ENCODE peak calls at places on chromosomes 11 and 22, in nine cellular contexts. V is Kasumi-1; Y is mucosa of gallbladder; J is MCF 10A; Q is stimulated activated CD4-positive, alpha-beta T cell treated with anti-CD3 and anti-CD28 coated beads, Interleukin-1b, Interleukin-23, amount 100 ng/mL, for 4 hours; F is memory B cell; G is NCI-H748 treated with DMSO at 0.1 percent for 48 hours; H is AG10803; E is gastrocnemius medialis. T is an unnamed sample.

GRCh38 chr11:44319552-44320288 is 9.8 kb upstream of the ALX4 start:
- DNase-seq in E (no peak), V (no peak), G (no peak), H (no peak), Y (no peak), J (no peak), F (no peak), Q (no peak), T (no peak)

GRCh38 chr11:94678901-94679300 is 89.3 kb upstream of the AMOTL1 start:
- DNase-seq in Q (no peak), V (no peak), H (no peak), G (no peak), F (no peak), E (no peak), J (no peak), Y (no peak), T (no peak)

GRCh38 chr11:1281326-1281973 is 28.0 kb downstream of the TOLLIP start:
- DNase-seq in V (no peak), G (no peak), Y (no peak), J (no peak), H (peak), Q (no peak), F (no peak), E (no peak), T (no peak)

GRCh38 chr11:110513521-110514450 is 84.0 kb downstream of the FDX1 start:
- DNase-seq in Q (no peak), F (no peak), V (no peak), E (no peak), Y (no peak), H (peak), J (no peak), G (no peak), T (no peak)

GRCh38 chr11:103892603-103893002 is 143.8 kb upstream of the DDI1 start:
- DNase-seq in H (peak), Q (no peak), J (peak), E (no peak), G (no peak), Y (no peak), F (no peak), V (no peak), T (no peak)

GRCh38 chr11:13193613-13194012 is 84.0 kb upstream of the BMAL1 start:
- DNase-seq in J (no peak), Y (no peak), V (no peak), E (no peak), F (no peak), H (no peak), G (no peak), Q (no peak), T (no peak)

GRCh38 chr11:35083181-35084061 is 55.5 kb upstream of the CD44 start:
- DNase-seq in V (peak), J (peak), E (no peak), Q (peak), F (peak), H (peak), G (no peak), Y (peak), T (peak)

GRCh38 chr22:39089928-39090327 is 7.1 kb upstream of the APOBEC3H start:
- DNase-seq in V (no peak), J (peak), H (no peak), Y (no peak), Q (no peak), F (no peak), E (no peak), G (no peak), T (no peak)

GRCh38 chr22:24146190-24146616 is 35.1 kb upstream of the SUSD2 start:
- DNase-seq in E (peak), G (no peak), V (peak), F (no peak), Y (peak), H (peak), Q (no peak), J (peak), T (peak)

GRCh38 chr11:16790484-16791240 is 52.2 kb downstream of the C11orf58 start:
- DNase-seq in Q (no peak), V (peak), E (no peak), Y (no peak), J (no peak), F (no peak), G (no peak), H (no peak), T (peak)

GRCh38 chr22:25722223-25723015 is 19.6 kb upstream of the MYO18B start:
- DNase-seq in J (no peak), V (no peak), G (no peak), E (no peak), Y (no peak), F (no peak), H (peak), Q (no peak), T (no peak)

GRCh38 chr11:2583605-2583958 is 116.2 kb downstream of the KCNQ1OT1 start:
- DNase-seq in J (no peak), V (no peak), F (no peak), E (peak), G (no peak), H (no peak), Y (no peak), Q (no peak), T (peak)

GRCh38 chr11:3880724-3881123 is 25.3 kb downstream of the STIM1 start:
- DNase-seq in H (peak), G (no peak), V (no peak), E (no peak), Y (no peak), F (no peak), J (no peak), Q (no peak), T (no peak)

GRCh38 chr11:114180301-114181055 is 115.7 kb upstream of the NNMT start:
- DNase-seq in H (no peak), V (no peak), F (no peak), J (peak), Y (peak), E (no peak), G (peak), Q (no peak), T (peak)

GRCh38 chr11:33709471-33709870 is 8.8 kb upstream of the C11orf91 start:
- DNase-seq in E (peak), Y (no peak), V (no peak), G (no peak), Q (no peak), J (no peak), H (no peak), F (no peak), T (no peak)

GRCh38 chr11:76773921-76774361 is 9.2 kb upstream of the TSKU start:
- DNase-seq in F (no peak), V (no peak), Y (no peak), E (peak), G (no peak), J (peak), H (no peak), Q (no peak), T (peak)

GRCh38 chr11:56331861-56332491 is 13.9 kb upstream of the OR8K1 start:
- DNase-seq in F (no peak), H (no peak), G (no peak), Q (no peak), E (no peak), Y (no peak), V (no peak), J (no peak), T (no peak)

GRCh38 chr11:22976146-22976545 is 115.9 kb upstream of the CCDC179 start:
- DNase-seq in F (no peak), G (no peak), E (no peak), H (peak), J (peak), Q (no peak), Y (peak), V (peak), T (no peak)

GRCh38 chr11:110759972-110760381 is 47.7 kb upstream of the ARHGAP20 start:
- DNase-seq in G (no peak), Q (no peak), Y (peak), V (no peak), J (peak), H (no peak), F (no peak), E (no peak), T (peak)

GRCh38 chr11:32231909-32232493 is 141.1 kb downstream of the RCN1 start:
- DNase-seq in H (peak), E (no peak), V (peak), G (peak), F (no peak), Y (no peak), Q (no peak), J (peak), T (no peak)

GRCh38 chr11:25272214-25272613 is 775.4 kb downstream of the LUZP2 start:
- DNase-seq in J (no peak), F (no peak), V (no peak), E (no peak), Y (no peak), Q (no peak), H (no peak), G (no peak), T (no peak)

GRCh38 chr11:66326261-66327111 is 9.6 kb upstream of the CD248 start:
- DNase-seq in Y (no peak), E (no peak), F (no peak), H (peak), J (peak), V (no peak), Q (no peak), G (no peak), T (no peak)

GRCh38 chr11:12075822-12076821 is 34.3 kb upstream of the MICAL2 start:
- DNase-seq in J (peak), Y (peak), H (peak), V (no peak), F (no peak), Q (no peak), G (peak), E (peak), T (peak)

GRCh38 chr11:111303476-111303875 is 5.1 kb downstream of the POU2AF3 start:
- DNase-seq in V (no peak), E (no peak), F (no peak), G (no peak), Q (no peak), J (no peak), Y (peak), H (no peak), T (no peak)

GRCh38 chr11:46380340-46381045 is 976 bp upstream of the MDK start:
- DNase-seq in J (peak), F (no peak), V (peak), G (no peak), E (no peak), Y (peak), Q (peak), H (peak), T (peak)

GRCh38 chr22:41799486-41800347 is 762 bp upstream of the CCDC134 start:
- DNase-seq in F (no peak), E (peak), J (no peak), V (no peak), Y (peak), G (no peak), H (peak), Q (no peak), T (peak)

GRCh38 chr11:1823376-1824220 is 11.2 kb upstream of the SYT8 start:
- DNase-seq in E (no peak), F (no peak), G (no peak), Q (no peak), V (no peak), Y (no peak), J (no peak), H (no peak), T (no peak)

GRCh38 chr11:131470526-131470925 is 100.1 kb downstream of the NTM start:
- DNase-seq in J (no peak), Y (no peak), H (no peak), E (no peak), F (no peak), G (no peak), V (no peak), Q (no peak), T (no peak)

GRCh38 chr11:119518746-119519382 is 95.9 kb upstream of the THY1 start:
- DNase-seq in J (peak), G (no peak), E (no peak), H (peak), V (peak), Y (no peak), F (no peak), Q (no peak), T (peak)

GRCh38 chr11:13668957-13669521 is 571 bp downstream of the FAR1 start:
- DNase-seq in Q (peak), H (peak), Y (no peak), F (peak), G (peak), E (no peak), J (peak), V (peak), T (peak)

GRCh38 chr22:44049369-44050231 is 25.5 kb downstream of the PARVB start:
- DNase-seq in V (no peak), F (no peak), G (no peak), Y (no peak), Q (no peak), J (no peak), H (no peak), E (peak), T (no peak)

GRCh38 chr22:30856699-30857098 is 111.9 kb downstream of the MORC2 start:
- DNase-seq in F (no peak), E (no peak), Q (no peak), J (no peak), Y (no peak), G (no peak), H (no peak), V (no peak), T (no peak)

GRCh38 chr22:50276143-50276542 is 6.0 kb upstream of the MAPK11 start:
- DNase-seq in G (no peak), Q (no peak), F (peak), J (no peak), V (no peak), E (no peak), H (peak), Y (peak), T (peak)

GRCh38 chr11:82750643-82751139 is 17.0 kb upstream of the FAM181B start:
- DNase-seq in Q (no peak), H (no peak), G (no peak), V (no peak), F (no peak), E (no peak), J (no peak), Y (no peak), T (no peak)

GRCh38 chr11:85805387-85805786 is 5.6 kb downstream of the SYTL2 start:
- DNase-seq in F (no peak), H (peak), Q (no peak), J (no peak), V (no peak), Y (no peak), G (no peak), E (no peak), T (no peak)

GRCh38 chr11:19201737-19202605 is at the start of gene CSRP3:
- DNase-seq in E (peak), Q (no peak), J (no peak), F (no peak), G (no peak), H (peak), V (no peak), Y (no peak), T (no peak)

GRCh38 chr11:35121326-35121865 is 17.6 kb upstream of the CD44 start:
- DNase-seq in H (no peak), G (no peak), E (no peak), F (no peak), J (no peak), V (no peak), Y (no peak), Q (no peak), T (no peak)

GRCh38 chr11:66220566-66220935 is 47.9 kb upstream of the RAB1B start:
- DNase-seq in H (no peak), J (no peak), V (no peak), Q (no peak), F (no peak), G (no peak), Y (no peak), E (no peak), T (no peak)

GRCh38 chr22:38802671-38803121 is 8.8 kb upstream of the DNAL4 start:
- DNase-seq in J (peak), F (no peak), Y (peak), E (peak), Q (no peak), V (no peak), H (peak), G (no peak), T (peak)

T was measured in thyroid gland.